ENCODE peak calls at places on chromosomes 1 and 21, in seven cellular contexts. W is astrocyte; X is CD4-positive, CD25-positive, alpha-beta regulatory T cell; V is uterus; M is stimulated activated CD8-positive, alpha-beta memory T cell treated with anti-CD3 and anti-CD28 coated beads, Interleukin-15, amount 100 ng/mL, for 48 hours; U is ELR; G is activated naive CD4-positive, alpha-beta T cell. D is an unnamed sample.

GRCh38 chr1:170375082-170375733 is 156.8 kb upstream of the GORAB start:
- DNase-seq in W (no peak), X (no peak), V (no peak), M (no peak), U (no peak), G (no peak), D (no peak)

GRCh38 chr1:204503122-204503912 is 8.7 kb upstream of the PIK3C2B start:
- DNase-seq in W (peak; percentile 29), X (peak; percentile 84), V (no peak), M (no peak), U (peak; percentile 80), G (no peak), D (peak; percentile 52)

GRCh38 chr21:42641311-42642218 is 11.9 kb upstream of the PDE9A start:
- DNase-seq in W (no peak), X (no peak), V (peak; percentile 35), M (no peak), U (no peak), G (no peak), D (no peak)

GRCh38 chr1:45767035-45767434 is 16.6 kb upstream of the IPP start:
- DNase-seq in W (peak; percentile 54), X (no peak), V (no peak), M (no peak), U (peak; percentile 50), G (no peak), D (no peak)

GRCh38 chr1:170864238-170864637 is 71.1 kb upstream of the MROH9 start:
- DNase-seq in W (peak; percentile 12), X (no peak), V (no peak), M (no peak), U (no peak), G (no peak), D (no peak)

GRCh38 chr1:18336811-18337210 is 143.9 kb upstream of the KLHDC7A start:
- DNase-seq in W (no peak), X (no peak), V (no peak), M (no peak), U (no peak), G (no peak), D (no peak)

GRCh38 chr1:153498746-153499145 is 37.0 kb downstream of the S100A6 start:
- DNase-seq in W (no peak), X (no peak), V (no peak), M (no peak), U (no peak), G (no peak), D (no peak)

GRCh38 chr21:34186119-34186719 is 112.8 kb downstream of the MRPS6 start:
- DNase-seq in W (peak; percentile 15), X (no peak), V (no peak), M (no peak), U (no peak), G (no peak), D (no peak)

GRCh38 chr1:41444796-41445195 is 39.7 kb downstream of the EDN2 start:
- DNase-seq in W (no peak), X (no peak), V (no peak), M (no peak), U (no peak), G (no peak), D (no peak)

GRCh38 chr21:45497846-45498645 is 44.2 kb downstream of the SLC19A1 start:
- DNase-seq in W (no peak), X (no peak), V (peak; percentile 13), M (no peak), U (no peak), G (no peak), D (no peak)

GRCh38 chr1:205914730-205915129 is 28.5 kb downstream of the SLC26A9 start:
- DNase-seq in W (no peak), X (no peak), V (no peak), M (no peak), U (no peak), G (no peak), D (no peak)

GRCh38 chr1:43221256-43221778 is 48.5 kb upstream of the TMEM125 start:
- DNase-seq in W (no peak), X (peak; percentile 45), V (no peak), M (no peak), U (no peak), G (no peak), D (no peak)

GRCh38 chr1:186008920-186009737 is 274.9 kb downstream of the HMCN1 start:
- DNase-seq in W (peak; percentile 81), X (peak; percentile 13), V (no peak), M (no peak), U (peak; percentile 34), G (no peak), D (no peak)

GRCh38 chr1:192973202-192973601 is 86.0 kb downstream of the UCHL5 start:
- DNase-seq in W (no peak), X (no peak), V (no peak), M (no peak), U (no peak), G (no peak), D (no peak)

GRCh38 chr1:232143315-232143886 is 486.5 kb downstream of the SIPA1L2 start:
- DNase-seq in W (no peak), X (no peak), V (no peak), M (no peak), U (no peak), G (no peak), D (no peak)

GRCh38 chr1:193310569-193310968 is 124.2 kb upstream of the B3GALT2 start:
- DNase-seq in W (no peak), X (no peak), V (no peak), M (no peak), U (no peak), G (no peak), D (no peak)

GRCh38 chr1:231714440-231714839 is 87.8 kb downstream of the DISC1 start:
- DNase-seq in W (no peak), X (no peak), V (no peak), M (no peak), U (no peak), G (no peak), D (no peak)

GRCh38 chr1:166840309-166841302 is 1.3 kb downstream of the POGK start:
- DNase-seq in W (peak; percentile 47), X (no peak), V (no peak), M (no peak), U (no peak), G (no peak), D (no peak)

GRCh38 chr1:15993666-15994065 is 10.4 kb upstream of the SRARP start:
- DNase-seq in W (no peak), X (no peak), V (no peak), M (no peak), U (no peak), G (no peak), D (no peak)

GRCh38 chr1:197399691-197400521 is 131.9 kb downstream of the CRB1 start:
- DNase-seq in W (peak; percentile 44), X (peak; percentile 54), V (no peak), M (no peak), U (peak; percentile 75), G (no peak), D (peak; percentile 9)

GRCh38 chr1:22229374-22229773 is 86.5 kb upstream of the WNT4 start:
- DNase-seq in W (peak; percentile 23), X (no peak), V (no peak), M (no peak), U (peak; percentile 59), G (no peak), D (no peak)

GRCh38 chr1:46903481-46903880 is 37.8 kb downstream of the CYP4A11 start:
- DNase-seq in W (no peak), X (no peak), V (no peak), M (no peak), U (no peak), G (no peak), D (no peak)

GRCh38 chr1:205147191-205147590 is 25.4 kb upstream of the RBBP5 start:
- DNase-seq in W (peak; percentile 79), X (no peak), V (no peak), M (no peak), U (peak; percentile 80), G (no peak), D (no peak)

GRCh38 chr21:42537106-42537742 is 23.6 kb downstream of the SLC37A1 start:
- DNase-seq in W (no peak), X (peak; percentile 43), V (no peak), M (no peak), U (peak; percentile 14), G (no peak), D (no peak)

D was measured in KG1.